ENCODE peak calls at places on chromosomes 16 and 17, in nine cellular contexts. M, C, V, P, I, G, W, A and Z are unnamed samples. For H3K9me2 and H3K4me1, the result is how much of the 10 kb centered on the place peaks cover.

GRCh38 chr16:88923450-88923849 is 53.6 kb downstream of the CBFA2T3 start:
- DNase-seq in M (no peak), C (no peak), V (no peak), P (no peak), I (no peak), G (no peak), W (no peak), A (no peak), Z (no peak)

GRCh38 chr16:48365601-48366164 is 19.5 kb downstream of the SIAH1 start:
- DNase-seq in M (peak), C (peak), V (peak), P (peak), I (peak), G (no peak), W (peak), A (peak), Z (peak)

GRCh38 chr16:77298638-77299360 is 99.6 kb downstream of the SYCE1L start:
- DNase-seq in M (no peak), C (no peak), V (no peak), P (peak), I (peak), G (no peak), W (no peak), A (no peak), Z (peak)

GRCh38 chr16:74567901-74568300 is 39.0 kb downstream of the GLG1 start:
- DNase-seq in M (no peak), C (no peak), V (no peak), P (no peak), I (no peak), G (no peak), W (no peak), A (no peak), Z (no peak)

GRCh38 chr17:2054262-2054739 is 602 bp upstream of the HIC1 start:
- DNase-seq in M (no peak), C (peak), V (no peak), P (no peak), I (peak), G (no peak), W (peak), A (peak), Z (peak)

GRCh38 chr17:6755731-6756184 is at the start of gene XAF1:
- DNase-seq in M (no peak), C (no peak), V (peak), P (no peak), I (peak), G (peak), W (no peak), A (peak), Z (no peak)

GRCh38 chr16:77273-77806 is 685 bp upstream of the MPG start:
- DNase-seq in M (no peak), C (peak), V (peak), P (peak), I (peak), G (peak), W (peak), A (peak), Z (peak)

GRCh38 chr16:83785455-83785854 is 22.3 kb upstream of the HSBP1 start:
- DNase-seq in M (no peak), C (no peak), V (no peak), P (no peak), I (no peak), G (no peak), W (no peak), A (no peak), Z (no peak)

GRCh38 chr17:72239548-72239947 is 118.7 kb downstream of the SOX9 start:
- DNase-seq in M (no peak), C (no peak), V (no peak), P (no peak), I (no peak), G (no peak), W (no peak), A (no peak), Z (no peak)

GRCh38 chr16:69466547-69466946 is 42.1 kb downstream of the CYB5B start:
- DNase-seq in M (no peak), C (no peak), V (no peak), P (no peak), I (no peak), G (no peak), W (no peak), A (no peak), Z (no peak)

GRCh38 chr17:40779181-40779909 is 3.0 kb downstream of the KRT27 start:
- DNase-seq in M (no peak), C (peak), V (no peak), P (no peak), I (peak), G (no peak), W (no peak), A (no peak), Z (peak)
- H3K4me2 ChIP-seq in M (no peak), C (peak), V (no peak), P (no peak), I (peak), G (no peak), W (no peak), A (no peak), Z (peak)

DNA sequence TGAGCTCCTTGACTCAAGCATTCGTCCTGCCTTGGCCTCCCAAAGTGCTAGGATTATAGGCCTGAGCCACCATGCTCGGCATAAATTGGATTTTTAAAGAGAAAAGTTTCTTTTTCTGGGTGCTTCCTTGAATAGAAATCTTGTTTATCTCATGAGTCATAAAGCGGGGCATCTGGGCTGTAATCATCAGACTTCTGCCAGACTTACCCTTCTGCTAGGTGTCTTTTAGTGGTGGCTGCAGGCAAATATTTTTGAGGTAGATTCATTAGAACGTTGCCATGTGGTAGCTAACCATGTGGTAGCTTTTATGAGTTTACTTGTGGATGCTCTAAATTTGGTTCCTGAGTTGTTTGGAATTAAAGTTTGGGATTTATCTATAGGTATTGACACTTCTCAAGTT is 13.4 kb downstream of the PGS1 start:
- DNase-seq in M (peak), C (no peak), V (no peak), P (peak), I (peak), G (no peak), W (no peak), A (no peak), Z (peak)
- H3K9me2 ChIP-seq in M (under half), C (under half), V (under half), P (under half), I (under half), G (under half), W (under half), A (under half), Z (under half)

GRCh38 chr17:38891441-38891840 is 21.6 kb downstream of the LASP1 start:
- DNase-seq in M (no peak), C (no peak), V (no peak), P (no peak), I (no peak), G (no peak), W (no peak), A (no peak), Z (no peak)

GRCh38 chr17:38893612-38894011 is 23.8 kb downstream of the LASP1 start:
- DNase-seq in M (no peak), C (no peak), V (no peak), P (no peak), I (peak), G (no peak), W (no peak), A (no peak), Z (no peak)

GRCh38 chr17:38892620-38893019 is 22.8 kb downstream of the LASP1 start:
- DNase-seq in M (no peak), C (no peak), V (no peak), P (no peak), I (no peak), G (no peak), W (no peak), A (no peak), Z (no peak)

GRCh38 chr17:38893113-38893512 is 23.3 kb downstream of the LASP1 start:
- DNase-seq in M (no peak), C (no peak), V (no peak), P (no peak), I (no peak), G (no peak), W (no peak), A (no peak), Z (no peak)

GRCh38 chr17:38892083-38892482 is 22.2 kb downstream of the LASP1 start:
- DNase-seq in M (no peak), C (no peak), V (no peak), P (no peak), I (no peak), G (no peak), W (no peak), A (no peak), Z (no peak)
- H3K4me1 ChIP-seq in M (under half), C (under half), V (under half), P (under half), I (under half), G (under half), W (under half), A (under half), Z (under half)

DNA sequence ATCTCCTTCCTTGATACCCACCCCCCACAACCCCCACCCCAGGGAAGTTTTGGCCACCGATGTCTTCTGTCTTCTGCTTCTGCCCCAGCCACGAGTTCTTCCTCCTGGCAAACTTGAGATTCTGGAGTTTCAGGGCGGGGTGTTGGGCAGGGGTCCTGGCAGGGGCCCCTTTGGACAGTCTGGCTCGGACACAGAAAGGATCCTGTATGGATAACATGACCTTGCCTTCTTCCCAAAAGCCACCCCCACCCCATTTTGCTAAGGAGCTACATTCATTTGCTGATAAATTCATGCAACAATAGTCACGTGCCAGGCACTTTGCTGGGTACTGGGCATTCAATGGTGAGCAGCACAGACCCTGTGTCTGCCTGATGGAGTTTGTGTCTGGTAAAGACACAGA is 5.9 kb upstream of the COL1A1 start:
- DNase-seq in M (no peak), C (no peak), V (no peak), P (no peak), I (peak), G (no peak), W (no peak), A (no peak), Z (no peak)
- H3K4me2 ChIP-seq in M (no peak), C (peak), V (no peak), P (peak), I (peak), G (no peak), W (peak), A (no peak), Z (no peak)

GRCh38 chr16:4538067-4538385 is 547 bp downstream of the CDIP1 start:
- DNase-seq in M (no peak), C (no peak), V (no peak), P (no peak), I (peak), G (no peak), W (no peak), A (no peak), Z (no peak)
- H3K9me2 ChIP-seq in M (under half), C (under half), V (under half), P (under half), I (under half), G (under half), W (under half), A (under half), Z (under half)

DNA sequence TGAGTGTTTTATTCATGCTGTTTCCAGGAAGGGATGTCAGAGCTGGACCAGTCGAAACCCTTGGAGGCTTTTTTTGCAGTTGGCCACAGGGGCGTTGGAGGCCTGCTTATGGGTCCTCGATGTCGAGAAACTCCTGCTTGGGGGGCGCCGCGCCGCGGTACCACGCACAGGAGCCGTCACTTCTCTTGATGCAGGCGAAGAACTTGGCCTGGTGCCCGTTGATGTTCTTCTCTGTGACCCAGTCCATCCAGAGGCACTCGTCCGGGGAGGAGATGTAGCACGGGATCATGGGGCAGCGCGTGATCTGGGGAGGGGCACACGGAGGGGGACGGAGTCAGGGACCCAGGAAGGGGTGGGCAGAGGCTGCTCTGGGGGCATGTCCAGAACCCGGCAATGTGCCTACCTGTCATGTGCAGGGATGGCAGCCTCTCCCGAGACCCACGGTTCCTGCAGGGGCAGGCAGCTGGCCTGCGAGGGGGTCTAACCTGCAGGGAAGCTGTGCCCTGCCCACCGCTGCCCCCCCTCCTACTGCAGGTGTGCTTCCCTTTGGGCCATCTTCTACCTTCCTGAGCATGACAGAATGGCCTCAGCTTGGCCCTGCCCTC is 15.0 kb upstream of the USP36 start:
- DNase-seq in M (no peak), C (no peak), V (no peak), P (no peak), I (no peak), G (no peak), W (no peak), A (no peak), Z (no peak)
- H3K4me1 ChIP-seq in M (under half), C (under half), V (under half), P (under half), I (under half), G (under half), W (under half), A (under half), Z (under half)

GRCh38 chr17:29062215-29062614 is 19.3 kb downstream of the PIPOX start:
- DNase-seq in M (no peak), C (no peak), V (no peak), P (no peak), I (no peak), G (no peak), W (no peak), A (no peak), Z (no peak)

GRCh38 chr17:29059281-29059680 is 16.3 kb downstream of the PIPOX start:
- DNase-seq in M (no peak), C (no peak), V (no peak), P (peak), I (peak), G (no peak), W (no peak), A (no peak), Z (no peak)

GRCh38 chr17:29060475-29060874 is 17.5 kb downstream of the PIPOX start:
- DNase-seq in M (no peak), C (no peak), V (no peak), P (no peak), I (no peak), G (no peak), W (no peak), A (no peak), Z (no peak)

GRCh38 chr17:29063992-29064391 is 21.1 kb downstream of the PIPOX start:
- DNase-seq in M (no peak), C (no peak), V (no peak), P (no peak), I (no peak), G (no peak), W (no peak), A (no peak), Z (no peak)

GRCh38 chr17:29061036-29061435 is 18.1 kb downstream of the PIPOX start:
- DNase-seq in M (no peak), C (no peak), V (no peak), P (no peak), I (no peak), G (no peak), W (peak), A (no peak), Z (no peak)
- H3K4me2 ChIP-seq in M (no peak), C (peak), V (no peak), P (no peak), I (no peak), G (no peak), W (no peak), A (no peak), Z (no peak)

GRCh38 chr17:79570653-79571052 is 40.2 kb downstream of the RBFOX3 start:
- DNase-seq in M (no peak), C (no peak), V (no peak), P (no peak), I (no peak), G (no peak), W (no peak), A (no peak), Z (no peak)
- H3K9me2 ChIP-seq in M (under half), C (under half), V (under half), P (under half), I (under half), G (under half), W (under half), A (under half), Z (under half)

DNA sequence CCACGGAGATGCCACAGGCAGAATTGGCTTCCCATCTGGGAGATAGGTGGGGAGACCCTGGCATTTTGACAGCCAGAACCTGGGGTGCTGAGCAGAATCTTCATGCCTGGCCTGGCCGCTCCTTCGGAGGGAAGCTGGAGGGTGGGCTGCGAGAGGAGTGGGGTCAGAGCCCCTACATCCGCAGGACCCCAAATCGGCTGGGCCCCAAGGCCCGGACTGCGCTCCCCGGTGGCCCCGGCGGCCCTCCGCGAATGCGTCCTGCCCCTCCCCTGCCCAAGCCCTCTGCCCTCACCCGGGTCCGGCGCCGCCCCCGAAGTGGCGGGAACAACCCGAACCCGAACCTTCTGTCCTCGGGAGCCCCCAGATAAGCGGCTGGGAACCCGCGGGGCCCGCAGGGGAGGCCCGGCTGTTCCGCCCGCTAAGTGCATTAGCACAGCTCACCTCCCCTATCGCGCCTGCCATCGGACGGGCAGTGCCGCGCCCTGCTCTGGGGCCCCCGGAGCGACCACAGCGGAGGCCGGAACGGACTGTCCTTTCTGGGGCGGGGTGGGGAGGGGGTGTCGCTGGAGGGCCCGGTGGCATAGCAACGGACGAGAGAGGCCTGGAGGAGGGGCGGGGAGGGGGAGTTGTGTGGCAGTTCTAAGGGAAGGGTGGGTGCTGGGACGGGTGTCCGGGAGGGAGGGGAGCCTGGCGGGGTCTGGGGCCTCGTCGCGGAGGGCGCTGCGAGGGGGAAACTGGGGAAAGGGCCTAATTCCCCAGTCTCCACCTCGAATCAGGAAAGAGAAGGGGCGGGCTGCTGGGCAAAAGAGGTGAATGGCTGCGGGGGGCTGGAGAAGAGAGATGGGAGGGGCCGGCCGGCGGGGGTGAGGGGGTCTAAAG is 752 bp upstream of the PNMT start:
- DNase-seq in M (no peak), C (peak), V (no peak), P (peak), I (peak), G (no peak), W (peak), A (peak), Z (peak)
- H3K4me1 ChIP-seq in M (under half), C (under half), V (under half), P (under half), I (under half), G (under half), W (under half), A (under half), Z (under half)